ENCODE peak calls at places on chromosomes 12 and 14, in five cellular contexts. B is uterus, L is heart right ventricle, A is hepatocyte, K is cardiac muscle cell. J is an unnamed sample.
A peak's percentile ranks its signal among the peaks of the same experiment; 100 is the strongest.

GRCh38 chr12:110271015-110271414 is 10.0 kb upstream of the ATP2A2 start:
- DNase-seq in B (no peak), L (no peak), A (no peak), K (no peak), J (no peak)

GRCh38 chr14:104393199-104393897 is 186.2 kb upstream of the C14orf180 start:
- DNase-seq in B (peak; percentile 11), L (peak; percentile 63), A (no peak), K (no peak), J (peak; percentile 45)

GRCh38 chr12:59370933-59371332 is 224.9 kb upstream of the SLC16A7 start:
- DNase-seq in B (no peak), L (no peak), A (no peak), K (no peak), J (no peak)

GRCh38 chr14:58765375-58765774 is 127.6 kb downstream of the DACT1 start:
- DNase-seq in B (no peak), L (peak; percentile 48), A (no peak), K (no peak), J (no peak)

GRCh38 chr12:11987906-11988305 is 82.8 kb upstream of the BCL2L14 start:
- DNase-seq in B (no peak), L (no peak), A (no peak), K (no peak), J (no peak)

GRCh38 chr12:79302171-79302841 is 388.5 kb downstream of the PAWR start:
- DNase-seq in B (no peak), L (no peak), A (no peak), K (no peak), J (no peak)

GRCh38 chr12:109951751-109952150 is 44.4 kb downstream of the GIT2 start:
- DNase-seq in B (peak; percentile 27), L (peak; percentile 50), A (peak; percentile 21), K (peak; percentile 55), J (peak; percentile 80)

GRCh38 chr14:87994974-87995373 is 2.0 kb upstream of the GALC start:
- DNase-seq in B (no peak), L (no peak), A (peak; percentile 33), K (no peak), J (no peak)

GRCh38 chr12:53333289-53333688 is 2.9 kb downstream of the SP7 start:
- DNase-seq in B (no peak), L (no peak), A (no peak), K (no peak), J (no peak)

GRCh38 chr12:49347307-49348237 is 884 bp downstream of the DNAJC22 start:
- DNase-seq in B (peak; percentile 50), L (peak; percentile 83), A (peak; percentile 94), K (peak; percentile 81), J (peak; percentile 94)

GRCh38 chr12:39722511-39722910 is 102.9 kb upstream of the ABCD2 start:
- DNase-seq in B (no peak), L (no peak), A (no peak), K (no peak), J (no peak)

GRCh38 chr12:113435367-113435766 is 13.2 kb downstream of the SDSL start:
- DNase-seq in B (no peak), L (no peak), A (no peak), K (no peak), J (no peak)

GRCh38 chr14:31270196-31270772 is 62.7 kb upstream of the HECTD1 start:
- DNase-seq in B (no peak), L (no peak), A (peak; percentile 33), K (no peak), J (no peak)

GRCh38 chr14:65958664-65959562 is 527.3 kb upstream of the CCDC196 start:
- DNase-seq in B (no peak), L (no peak), A (peak; percentile 42), K (peak; percentile 56), J (no peak)

GRCh38 chr14:99668307-99668997 is 15.6 kb upstream of the CYP46A1 start:
- DNase-seq in B (no peak), L (no peak), A (no peak), K (no peak), J (peak; percentile 30)

GRCh38 chr12:91774471-91774921 is 371.1 kb downstream of the BTG1 start:
- DNase-seq in B (peak; percentile 36), L (no peak), A (peak; percentile 33), K (no peak), J (no peak)

GRCh38 chr12:50925342-50925651 is 27.0 kb upstream of the HIGD1C start:
- DNase-seq in B (no peak), L (no peak), A (no peak), K (no peak), J (peak; percentile 55)

GRCh38 chr14:59464651-59465569 is at the start of gene GPR135:
- DNase-seq in B (peak; percentile 67), L (peak; percentile 69), A (peak; percentile 81), K (peak; percentile 90), J (peak; percentile 88)

GRCh38 chr14:74984241-74985027 is 18.3 kb upstream of the EIF2B2 start:
- DNase-seq in B (no peak), L (no peak), A (no peak), K (no peak), J (no peak)

GRCh38 chr12:92421701-92422100 is 276.1 kb upstream of the BTG1 start:
- DNase-seq in B (no peak), L (no peak), A (peak; percentile 18), K (no peak), J (no peak)

GRCh38 chr14:87960013-87960787 is 32.8 kb downstream of the GALC start:
- DNase-seq in B (no peak), L (no peak), A (no peak), K (no peak), J (no peak)

GRCh38 chr14:38290601-38291190 is 34.8 kb upstream of the CLEC14A start:
- DNase-seq in B (no peak), L (no peak), A (peak; percentile 17), K (no peak), J (no peak)

GRCh38 chr14:22588419-22589095 is 467 bp downstream of the DAD1 start:
- DNase-seq in B (no peak), L (no peak), A (no peak), K (no peak), J (no peak)

GRCh38 chr12:112752298-112752697 is 39.2 kb upstream of the RPH3A start:
- DNase-seq in B (no peak), L (no peak), A (no peak), K (no peak), J (no peak)

GRCh38 chr12:12992418-12993175 is 7.5 kb downstream of the HEBP1 start:
- DNase-seq in B (peak; percentile 74), L (no peak), A (peak; percentile 67), K (no peak), J (no peak)

GRCh38 chr14:79320561-79320960 is 890.7 kb downstream of the DIO2 start:
- DNase-seq in B (no peak), L (no peak), A (no peak), K (no peak), J (no peak)

GRCh38 chr12:47883663-47884195 is 21.1 kb downstream of the VDR start:
- DNase-seq in B (no peak), L (no peak), A (no peak), K (no peak), J (no peak)

GRCh38 chr12:47884501-47884900 is 20.3 kb downstream of the VDR start:
- DNase-seq in B (no peak), L (no peak), A (no peak), K (no peak), J (no peak)

GRCh38 chr12:47881041-47881440 is 23.8 kb downstream of the VDR start:
- DNase-seq in B (no peak), L (no peak), A (no peak), K (no peak), J (no peak)

GRCh38 chr12:47882796-47883546 is 21.8 kb downstream of the VDR start:
- DNase-seq in B (no peak), L (no peak), A (no peak), K (no peak), J (no peak)

DNA sequence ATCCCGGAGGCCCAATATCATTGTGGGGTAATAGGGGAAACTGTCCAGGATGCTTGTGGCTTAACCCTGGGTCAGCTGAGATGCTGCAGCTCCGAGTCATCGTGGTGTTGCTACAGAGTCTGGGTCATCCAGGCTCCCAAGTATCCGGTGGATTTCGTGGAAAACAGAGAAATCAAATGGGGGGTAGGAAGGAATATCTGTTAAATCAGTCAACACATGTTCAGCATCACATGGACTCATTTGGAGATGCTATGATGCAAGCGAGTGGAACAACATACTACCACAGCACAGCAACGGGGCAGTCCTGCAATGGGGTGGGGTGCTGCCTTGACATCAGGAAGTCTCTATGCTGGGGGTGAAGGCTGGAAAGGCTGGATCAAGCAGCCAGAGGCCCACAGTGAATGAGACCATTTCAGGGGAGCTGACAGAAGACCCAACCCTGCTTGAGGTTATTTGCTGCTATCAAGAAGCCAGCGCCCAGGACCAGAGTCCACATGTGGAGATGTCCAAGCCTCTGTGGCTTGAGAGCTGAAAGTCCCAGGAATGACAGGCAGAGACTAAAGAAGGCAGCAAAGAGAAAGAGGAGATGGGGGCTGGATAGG is 22.9 kb downstream of the VDR start:
- DNase-seq in B (peak; percentile 41), L (no peak), A (peak; percentile 38), K (no peak), J (no peak)
- H3K27ac ChIP-seq in B (no peak overlapping the region), L (no peak overlapping the region), A (peak overlapping the region; percentile 31), K (no peak overlapping the region), J (no peak overlapping the region)

GRCh38 chr14:64761441-64762043 is 57.3 kb downstream of the PLEKHG3 start:
- DNase-seq in B (peak; percentile 45), L (no peak), A (peak; percentile 28), K (no peak), J (peak; percentile 76)

GRCh38 chr14:64760916-64761315 is 56.7 kb downstream of the PLEKHG3 start:
- DNase-seq in B (peak; percentile 22), L (no peak), A (no peak), K (no peak), J (no peak)

GRCh38 chr14:64758711-64759554 is 54.7 kb downstream of the PLEKHG3 start:
- DNase-seq in B (peak; percentile 83), L (no peak), A (peak; percentile 89), K (no peak), J (peak; percentile 86)

GRCh38 chr14:64759555-64759938 is 55.3 kb downstream of the PLEKHG3 start:
- DNase-seq in B (no peak), L (no peak), A (no peak), K (no peak), J (no peak)

DNA sequence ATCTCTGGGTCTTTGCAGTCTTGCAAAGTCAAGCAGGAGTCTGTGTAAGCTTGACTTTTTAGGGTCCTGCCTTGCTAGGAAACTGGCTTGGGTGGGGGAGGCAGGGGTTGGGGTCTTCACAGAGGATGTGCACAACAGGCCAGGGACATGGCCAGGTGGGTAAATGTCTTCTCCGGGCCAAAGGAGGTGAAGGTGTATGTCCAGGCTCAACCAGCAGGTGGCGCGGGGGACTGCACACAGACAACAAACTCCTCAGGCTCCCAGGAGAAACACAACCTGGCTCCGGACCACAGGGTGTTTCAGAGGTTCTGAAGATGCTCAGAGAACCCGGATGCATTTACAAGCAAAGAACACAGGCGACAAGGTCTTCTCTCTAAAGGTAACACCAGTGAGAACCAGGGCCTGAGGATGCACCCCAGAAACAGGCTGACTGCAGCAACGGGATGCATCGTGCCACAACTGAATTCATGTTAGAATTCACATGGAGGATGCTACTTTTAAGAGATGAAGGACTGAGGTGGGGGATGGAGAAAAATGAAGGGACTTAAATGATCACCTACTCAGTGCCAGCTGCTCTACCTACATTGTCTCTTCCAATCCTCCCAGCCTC is 56.0 kb downstream of the PLEKHG3 start:
- DNase-seq in B (peak; percentile 39), L (peak; percentile 51), A (peak; percentile 68), K (peak; percentile 62), J (peak; percentile 80)
- H3K27ac ChIP-seq in B (peak overlapping the region; percentile 85), L (no peak overlapping the region), A (peak overlapping the region; percentile 95), K (no peak overlapping the region), J (no peak overlapping the region)

GRCh38 chr14:95291859-95292542 is 27.7 kb downstream of the CLMN start:
- DNase-seq in B (peak; percentile 61), L (peak; percentile 76), A (no peak), K (no peak), J (peak; percentile 81)
- H3K27ac ChIP-seq in B (peak overlapping the region; percentile 61), L (peak overlapping the region; percentile 52), A (no peak overlapping the region), K (no peak overlapping the region), J (peak overlapping the region; percentile 7)

GRCh38 chr12:104132351-104132956 is 5.6 kb downstream of the NFYB start:
- DNase-seq in B (no peak), L (no peak), A (no peak), K (peak; percentile 77), J (no peak)
- H3K27ac ChIP-seq in B (no peak overlapping the region), L (no peak overlapping the region), A (no peak overlapping the region), K (peak overlapping the region; percentile 94), J (peak overlapping the region; percentile 83)